ENCODE peak calls at places on chromosome 9, in four cellular contexts. C is H1, V is K562, K is HepG2. J is an unnamed sample.

GRCh38 chr9:91001146-91001611 is 199.6 kb downstream of the SYK start:
- DNase-seq in C (no peak), V (no peak), K (no peak), J (peak; percentile 85)

GRCh38 chr9:98791147-98792095 is 4.9 kb downstream of the ANKS6 start:
- DNase-seq in C (peak; percentile 93), K (peak; percentile 50), V (peak; percentile 83), J (peak; percentile 72)

GRCh38 chr9:111805262-111805661 is 10.5 kb upstream of the SHOC1 start:
- DNase-seq in V (no peak), C (no peak), K (no peak), J (no peak)

GRCh38 chr9:101375546-101375945 is 9.3 kb downstream of the BAAT start:
- DNase-seq in C (peak; percentile 49), V (no peak), K (no peak), J (no peak)

GRCh38 chr9:35682520-35682919 is 7.2 kb downstream of the TPM2 start:
- DNase-seq in C (no peak), K (no peak), V (no peak), J (no peak)

GRCh38 chr9:98326402-98327248 is 71.2 kb upstream of the TBC1D2 start:
- DNase-seq in V (peak; percentile 71), C (no peak), K (no peak), J (no peak)

GRCh38 chr9:92734931-92735906 is 29.4 kb downstream of the BICD2 start:
- DNase-seq in C (no peak), V (no peak), K (no peak), J (no peak)

GRCh38 chr9:125137200-125137599 is 6.1 kb downstream of the SCAI start:
- DNase-seq in C (no peak), K (no peak), V (no peak), J (no peak)

GRCh38 chr9:37134166-37134565 is 13.8 kb downstream of the ZCCHC7 start:
- DNase-seq in K (no peak), C (no peak), V (no peak), J (no peak)

GRCh38 chr9:89660286-89660685 is 55.5 kb downstream of the GADD45G start:
- DNase-seq in V (no peak), C (no peak), K (no peak), J (no peak)

GRCh38 chr9:82597225-82598158 is 465.4 kb downstream of the RASEF start:
- DNase-seq in V (no peak), K (peak; percentile 78), C (no peak), J (no peak)

GRCh38 chr9:112586600-112587155 is 100.1 kb downstream of the KIAA1958 start:
- DNase-seq in C (no peak), V (no peak), K (no peak), J (no peak)

GRCh38 chr9:80012557-80013330 is 441.0 kb downstream of the TLE4 start:
- DNase-seq in V (no peak), K (no peak), C (no peak), J (no peak)

GRCh38 chr9:86413966-86414880 is 60.0 kb upstream of the TUT7 start:
- DNase-seq in C (no peak), K (peak; percentile 25), V (peak; percentile 10), J (no peak)

GRCh38 chr9:33117306-33117705 is 40.8 kb upstream of the SMU1 start:
- DNase-seq in K (no peak), C (no peak), V (no peak), J (no peak)

GRCh38 chr9:101369286-101369685 is 15.5 kb downstream of the BAAT start:
- DNase-seq in C (no peak), V (no peak), K (no peak), J (no peak)

GRCh38 chr9:20658677-20659473 is 25.2 kb upstream of the FOCAD start:
- DNase-seq in K (no peak), C (no peak), V (no peak), J (no peak)

GRCh38 chr9:2120926-2121689 is 106.0 kb downstream of the SMARCA2 start:
- DNase-seq in V (no peak), K (no peak), C (no peak), J (peak; percentile 7)

GRCh38 chr9:26508897-26509296 is 383.7 kb downstream of the CAAP1 start:
- DNase-seq in V (no peak), C (no peak), K (no peak), J (no peak)

GRCh38 chr9:89879711-89880110 is 274.9 kb downstream of the GADD45G start:
- DNase-seq in C (peak; percentile 22), K (no peak), V (no peak), J (no peak)

GRCh38 chr9:18238752-18239151 is 235.2 kb upstream of the ADAMTSL1 start:
- DNase-seq in C (no peak), V (no peak), K (no peak), J (no peak)

GRCh38 chr9:18969095-18969494 is 63.9 kb downstream of the SAXO1 start:
- DNase-seq in C (no peak), K (no peak), V (no peak), J (no peak)

GRCh38 chr9:16571127-16571848 is 299.2 kb downstream of the BNC2 start:
- DNase-seq in C (no peak), V (no peak), K (no peak), J (no peak)

GRCh38 chr9:96493757-96494156 is 43.8 kb downstream of the HABP4 start:
- DNase-seq in K (no peak), V (no peak), C (no peak), J (no peak)

GRCh38 chr9:134628354-134628736 is 13.3 kb upstream of the COL5A1 start:
- DNase-seq in V (no peak), C (no peak), K (no peak), J (no peak)
- TF ChIP-seq FOSL1 in V (no peak), C (no peak), K (no peak), J (no peak)

GRCh38 chr9:108634164-108634563 is 221.6 kb downstream of the ACTL7B start:
- DNase-seq in V (no peak), C (no peak), K (no peak), J (peak; percentile 12)
- TF ChIP-seq SP1 in V (no peak), C (no peak), K (no peak), J (no peak)

GRCh38 chr9:87725900-87726709 is at the start of gene CTSL:
- DNase-seq in C (peak; percentile 93), V (peak; percentile 86), K (peak; percentile 76), J (peak; percentile 59)
- TF ChIP-seq FOSL1 in C (no peak), V (no peak), K (peak; percentile 49), J (no peak)

GRCh38 chr9:8859416-8859815 is 1059.8 kb upstream of the DMAC1 start:
- DNase-seq in K (no peak), V (no peak), C (no peak), J (no peak)

GRCh38 chr9:8856686-8857329 is 1057.2 kb upstream of the DMAC1 start:
- DNase-seq in V (no peak), K (no peak), C (no peak), J (no peak)

GRCh38 chr9:8858250-8859161 is 1058.9 kb upstream of the DMAC1 start:
- DNase-seq in C (peak; percentile 61), V (no peak), K (no peak), J (no peak)

GRCh38 chr9:8855046-8855445 is 1055.5 kb upstream of the DMAC1 start:
- DNase-seq in C (no peak), V (no peak), K (no peak), J (no peak)

DNA sequence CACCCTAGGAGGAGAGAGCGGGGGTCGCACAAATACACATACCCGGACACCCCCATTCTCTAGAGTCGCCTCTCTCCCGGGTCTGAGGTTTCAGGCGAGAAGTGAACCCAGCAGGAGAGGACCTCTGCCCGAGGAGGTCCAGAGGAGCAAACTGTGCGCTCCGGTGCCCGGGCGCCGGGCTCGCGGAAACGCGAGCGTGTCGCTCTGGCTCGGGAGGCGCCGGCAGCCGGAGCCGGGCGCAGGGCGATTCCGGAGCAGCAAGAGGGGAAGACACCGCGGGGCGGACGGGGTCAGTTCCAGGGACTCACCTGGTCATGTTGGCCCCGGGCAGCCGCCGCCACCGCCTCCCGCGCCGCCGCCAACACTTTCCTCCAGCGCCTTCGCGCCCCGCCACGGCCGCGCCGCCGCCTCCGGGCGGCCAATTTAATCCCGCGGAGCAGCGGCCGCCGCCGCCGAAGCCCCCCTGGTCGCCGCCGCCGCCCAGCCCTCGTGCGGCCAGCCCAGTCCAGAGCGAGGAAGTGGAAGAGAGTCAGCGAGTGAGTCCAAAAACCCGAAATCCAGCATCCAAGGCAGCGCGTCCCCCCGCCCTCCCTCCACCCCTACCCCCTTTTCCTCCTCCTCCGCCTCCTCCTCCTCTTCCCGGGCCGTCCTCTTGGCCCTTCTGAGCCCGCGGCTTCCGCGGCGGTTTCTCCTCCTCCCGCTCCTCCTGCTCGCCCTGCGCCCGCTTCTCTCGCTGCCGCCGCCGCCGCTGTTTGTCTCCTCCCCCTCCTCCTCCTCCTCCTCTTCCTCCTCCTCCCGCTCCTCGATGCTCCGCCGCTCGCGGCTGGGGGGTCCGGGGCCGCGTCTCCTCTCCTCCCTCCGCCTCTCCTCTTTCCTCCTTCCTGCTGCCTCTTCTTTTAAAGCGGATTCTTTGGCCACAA is 1058.0 kb upstream of the DMAC1 start:
- DNase-seq in V (no peak), K (no peak), C (peak; percentile 83), J (no peak)
- TF ChIP-seq SP1 in V (no peak), K (no peak), C (no peak), J (no peak)

DNA sequence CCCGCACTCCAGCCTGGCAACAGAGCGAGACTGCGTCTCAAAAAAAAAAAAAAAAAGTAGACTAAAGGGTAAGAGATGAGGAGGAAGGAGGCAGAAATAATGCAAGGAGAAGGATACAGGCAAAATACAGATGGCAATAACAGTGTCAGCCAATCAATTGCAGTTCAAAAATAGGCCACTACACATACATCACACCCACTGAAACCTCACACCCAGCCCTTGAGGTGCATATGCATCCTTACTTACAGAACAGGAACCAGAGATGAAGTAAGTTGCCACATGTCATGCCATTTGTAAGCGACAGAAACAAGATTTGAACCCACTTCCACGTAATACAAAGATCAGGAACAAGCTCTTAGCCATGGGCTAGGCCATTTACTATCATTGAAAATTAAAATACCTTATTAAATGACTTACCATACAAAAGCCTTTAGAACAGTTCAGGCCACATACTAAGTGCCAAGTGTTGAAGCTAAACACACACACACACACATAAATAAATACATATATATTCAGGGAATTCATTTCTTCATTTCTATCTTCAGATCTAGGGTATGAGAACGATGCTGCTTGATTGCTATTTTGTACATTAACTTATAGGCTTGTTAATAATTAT is 98.4 kb downstream of the FNBP1 start:
- DNase-seq in V (no peak), C (no peak), K (no peak), J (no peak)
- TF ChIP-seq FOSL1 in V (no peak), C (no peak), K (no peak), J (no peak)

GRCh38 chr9:128629852-128630545 is 26.6 kb downstream of the DYNC2I2 start:
- DNase-seq in V (no peak), K (no peak), C (no peak), J (no peak)

GRCh38 chr9:128633057-128633456 is 23.6 kb downstream of the DYNC2I2 start:
- DNase-seq in V (no peak), K (no peak), C (no peak), J (no peak)

GRCh38 chr9:128632486-128632885 is 24.2 kb downstream of the DYNC2I2 start:
- DNase-seq in C (no peak), V (no peak), K (no peak), J (no peak)

GRCh38 chr9:128632066-128632465 is 24.6 kb downstream of the DYNC2I2 start:
- DNase-seq in K (no peak), C (no peak), V (no peak), J (no peak)

GRCh38 chr9:128631636-128632035 is 25.0 kb downstream of the DYNC2I2 start:
- DNase-seq in V (no peak), K (no peak), C (no peak), J (no peak)
- TF ChIP-seq SP1 in V (no peak), K (no peak), C (no peak), J (no peak)

GRCh38 chr9:121353246-121353975 is 16.6 kb downstream of the STOM start:
- DNase-seq in V (no peak), C (no peak), K (no peak), J (no peak)
- TF ChIP-seq FOSL1 in V (no peak), C (no peak), K (no peak), J (no peak)